ENCODE peak calls at places on chromosomes 4 and X, in ten cellular contexts. B, M, F, D, X, P, N, V, W and U are unnamed samples.

GRCh38 chr4:176185068-176185467 is 10.3 kb downstream of the SPATA4 start:
- DNase-seq in B (no peak), M (no peak), F (no peak), D (no peak), X (peak; percentile 69), P (peak; percentile 92), N (no peak), V (no peak), W (no peak), U (no peak)

GRCh38 chr4:24382381-24382780 is 202.0 kb downstream of the DHX15 start:
- DNase-seq in B (no peak), M (no peak), F (no peak), D (no peak), X (peak; percentile 86), P (peak; percentile 78), N (no peak), V (no peak), W (no peak), U (peak; percentile 2)

GRCh38 chrX:101051153-101051548 is 760 bp downstream of the TRMT2B start:
- DNase-seq in B (no peak), M (no peak), F (no peak), D (no peak), X (no peak), P (no peak), N (no peak), V (no peak), W (no peak), U (no peak)

GRCh38 chrX:33686105-33686504 is 446.0 kb downstream of the FAM47A start:
- DNase-seq in B (no peak), M (no peak), F (no peak), D (no peak), X (no peak), P (no peak), N (no peak), V (no peak), W (no peak), U (no peak)

GRCh38 chr4:2059726-2060577 is 825 bp downstream of the NAT8L start:
- DNase-seq in B (no peak), M (no peak), F (peak; percentile 68), D (no peak), X (peak; percentile 24), P (no peak), N (no peak), V (no peak), W (no peak), U (no peak)

GRCh38 chrX:133376422-133376821 is 38.9 kb downstream of the GPC4 start:
- DNase-seq in B (no peak), M (no peak), F (no peak), D (no peak), X (no peak), P (no peak), N (no peak), V (no peak), W (no peak), U (no peak)

GRCh38 chr4:173270312-173271027 is 63.7 kb downstream of the HMGB2 start:
- DNase-seq in B (no peak), M (no peak), F (no peak), D (no peak), X (no peak), P (peak; percentile 49), N (no peak), V (no peak), W (no peak), U (no peak)

GRCh38 chr4:52091811-52092210 is 40.7 kb downstream of the SPATA18 start:
- DNase-seq in B (no peak), M (no peak), F (no peak), D (no peak), X (no peak), P (peak; percentile 62), N (no peak), V (no peak), W (no peak), U (no peak)

GRCh38 chr4:150080335-150080734 is 2.1 kb downstream of the DCLK2 start:
- DNase-seq in B (no peak), M (no peak), F (no peak), D (no peak), X (no peak), P (peak; percentile 63), N (no peak), V (no peak), W (no peak), U (no peak)

GRCh38 chr4:150080875-150081274 is 2.6 kb downstream of the DCLK2 start:
- DNase-seq in B (no peak), M (no peak), F (no peak), D (no peak), X (no peak), P (peak; percentile 35), N (no peak), V (no peak), W (no peak), U (no peak)

GRCh38 chr4:150078041-150078995 is at the start of gene DCLK2:
- DNase-seq in B (peak; percentile 39), M (peak; percentile 66), F (peak; percentile 90), D (peak; percentile 86), X (peak; percentile 36), P (peak; percentile 87), N (peak; percentile 86), V (peak; percentile 59), W (peak; percentile 82), U (no peak)

GRCh38 chr4:150082241-150082640 is 4.0 kb downstream of the DCLK2 start:
- DNase-seq in B (no peak), M (no peak), F (no peak), D (no peak), X (no peak), P (no peak), N (no peak), V (no peak), W (no peak), U (peak; percentile 75)

GRCh38 chr4:150078996-150079581 is 844 bp downstream of the DCLK2 start:
- DNase-seq in B (peak; percentile 38), M (peak; percentile 51), F (peak; percentile 64), D (peak; percentile 81), X (peak; percentile 17), P (peak; percentile 40), N (peak; percentile 75), V (peak; percentile 37), W (peak; percentile 39), U (peak; percentile 46)
- TF ChIP-seq CTCF in B (peak; percentile 5), M (no peak), F (no peak), D (peak; percentile 21), X (no peak), P (peak; percentile 14), N (no peak), V (no peak), W (no peak), U (no peak)

GRCh38 chrX:45771560-45772340 is 571.1 kb upstream of the DIPK2B start:
- DNase-seq in B (no peak), M (no peak), F (no peak), D (no peak), X (peak; percentile 60), P (peak; percentile 80), N (no peak), V (peak; percentile 56), W (no peak), U (peak; percentile 70)

GRCh38 chrX:45768666-45769065 is 568.0 kb upstream of the DIPK2B start:
- DNase-seq in B (no peak), M (no peak), F (no peak), D (no peak), X (no peak), P (no peak), N (no peak), V (no peak), W (no peak), U (no peak)

GRCh38 chrX:45771114-45771513 is 570.4 kb upstream of the DIPK2B start:
- DNase-seq in B (peak; percentile 53), M (no peak), F (no peak), D (no peak), X (peak; percentile 90), P (peak; percentile 96), N (no peak), V (peak; percentile 72), W (peak; percentile 42), U (no peak)

GRCh38 chrX:45767021-45767491 is 566.4 kb upstream of the DIPK2B start:
- DNase-seq in B (no peak), M (no peak), F (no peak), D (no peak), X (peak; percentile 50), P (peak; percentile 43), N (no peak), V (no peak), W (no peak), U (no peak)

DNA sequence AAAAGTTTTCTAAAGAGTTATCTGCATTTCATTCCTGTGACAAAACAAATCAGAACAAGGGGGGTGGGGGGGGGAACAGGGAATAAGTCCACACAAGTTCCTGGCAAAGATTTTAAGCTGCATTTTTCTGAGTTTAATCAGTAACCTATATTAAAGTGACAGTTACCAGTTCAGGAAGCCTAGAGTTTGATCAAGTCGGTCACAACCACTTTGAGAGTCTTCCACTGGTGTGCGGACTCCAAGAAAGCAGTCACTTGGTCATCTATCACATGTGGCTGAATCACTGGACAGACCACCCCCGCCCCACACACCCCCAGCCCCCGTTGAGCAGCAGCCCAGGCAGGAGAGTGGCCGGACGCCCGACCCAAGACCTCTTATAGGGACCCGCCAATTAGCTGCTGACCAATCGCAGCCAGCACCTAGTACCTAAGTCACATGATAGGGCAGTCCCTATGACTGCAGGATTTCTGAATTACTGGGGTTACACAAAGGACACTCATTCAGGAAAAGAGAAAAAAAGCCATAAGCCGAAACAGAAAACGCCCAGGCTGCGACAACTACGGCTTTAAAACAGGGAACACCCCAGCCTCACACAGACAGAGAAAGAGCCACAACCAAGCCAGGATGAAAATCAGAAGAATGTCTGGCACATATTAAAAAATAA is 569.4 kb upstream of the DIPK2B start:
- DNase-seq in B (peak; percentile 81), M (no peak), F (peak; percentile 26), D (no peak), X (peak; percentile 71), P (peak; percentile 91), N (peak; percentile 87), V (peak; percentile 71), W (peak; percentile 86), U (peak; percentile 72)
- H3K4me3 ChIP-seq in B (peak overlapping the region; percentile 34), M (peak overlapping the region; percentile 61), F (no peak overlapping the region), D (no peak overlapping the region), X (peak overlapping the region; percentile 68), P (peak overlapping the region; percentile 68), N (peak overlapping the region; percentile 53), V (peak overlapping the region; percentile 55), W (peak overlapping the region; percentile 49), U (peak overlapping the region; percentile 41)

GRCh38 chr4:20318011-20318898 is 66.5 kb downstream of the SLIT2 start:
- DNase-seq in B (no peak), M (no peak), F (peak; percentile 13), D (no peak), X (no peak), P (peak; percentile 32), N (no peak), V (no peak), W (no peak), U (peak; percentile 19)

GRCh38 chr4:20318899-20319291 is 67.2 kb downstream of the SLIT2 start:
- DNase-seq in B (no peak), M (no peak), F (no peak), D (no peak), X (no peak), P (peak; percentile 11), N (no peak), V (no peak), W (no peak), U (no peak)

GRCh38 chr4:20317424-20317985 is 65.8 kb downstream of the SLIT2 start:
- DNase-seq in B (no peak), M (no peak), F (no peak), D (no peak), X (no peak), P (no peak), N (no peak), V (no peak), W (no peak), U (no peak)

GRCh38 chr4:20311863-20312262 is 60.2 kb downstream of the SLIT2 start:
- DNase-seq in B (no peak), M (no peak), F (no peak), D (no peak), X (no peak), P (peak; percentile 56), N (no peak), V (no peak), W (no peak), U (no peak)

GRCh38 chr4:20313237-20314030 is 61.7 kb downstream of the SLIT2 start:
- DNase-seq in B (peak; percentile 42), M (no peak), F (peak; percentile 74), D (peak; percentile 91), X (no peak), P (no peak), N (no peak), V (peak; percentile 12), W (no peak), U (peak; percentile 70)
- TF ChIP-seq CTCF in B (peak; percentile 27), M (no peak), F (peak; percentile 74), D (peak; percentile 87), X (no peak), P (no peak), N (no peak), V (no peak), W (no peak), U (peak; percentile 65)

GRCh38 chrX:105314468-105314867 is 94.0 kb upstream of the TEX13A start:
- DNase-seq in B (no peak), M (no peak), F (no peak), D (no peak), X (peak; percentile 79), P (peak; percentile 23), N (no peak), V (no peak), W (no peak), U (no peak)
- H3K4me3 ChIP-seq in B (no peak overlapping the region), M (no peak overlapping the region), F (no peak overlapping the region), D (no peak overlapping the region), X (no peak overlapping the region), P (no peak overlapping the region), N (no peak overlapping the region), V (no peak overlapping the region), W (no peak overlapping the region), U (no peak overlapping the region)